ENCODE peak calls at places on chromosomes 4 and X, in six cellular contexts. N, K, J, U, A and S are unnamed samples.

GRCh38 chr4:24557036-24558022 is 27.0 kb downstream of the DHX15 start:
- DNase-seq in K (peak), A (no peak), N (no peak), J (no peak), U (peak), S (no peak)

GRCh38 chr4:8665406-8666360 is 73.1 kb downstream of the CPZ start:
- DNase-seq in J (no peak), N (no peak), A (no peak), U (peak), K (no peak), S (no peak)

GRCh38 chrX:133859860-133860259 is 125.5 kb downstream of the GPC3 start:
- DNase-seq in A (no peak), K (peak), N (no peak), J (no peak), U (peak), S (no peak)

GRCh38 chr4:7147661-7148310 is 44.6 kb upstream of the SORCS2 start:
- DNase-seq in N (no peak), A (no peak), J (no peak), K (no peak), U (no peak), S (no peak)

GRCh38 chrX:135086197-135086854 is 34.0 kb downstream of the ETDB start:
- DNase-seq in A (peak), J (peak), N (peak), U (peak), K (peak), S (peak)

GRCh38 chr4:162959056-162959455 is 207.6 kb downstream of the NAF1 start:
- DNase-seq in A (no peak), K (no peak), N (peak), U (no peak), J (no peak), S (no peak)

GRCh38 chr4:38605794-38606586 is 58.0 kb upstream of the KLF3 start:
- DNase-seq in A (peak), K (no peak), J (no peak), N (no peak), U (peak), S (no peak)

GRCh38 chr4:88244821-88245579 is 39.4 kb downstream of the PPM1K start:
- DNase-seq in J (peak), N (no peak), A (no peak), K (no peak), U (no peak), S (no peak)

GRCh38 chr4:150818129-150818528 is 197.0 kb downstream of the LRBA start:
- DNase-seq in J (no peak), U (no peak), N (no peak), A (no peak), K (no peak), S (no peak)

GRCh38 chr4:152106781-152107321 is 346.0 kb upstream of the GATB start:
- DNase-seq in J (no peak), U (no peak), A (no peak), K (peak), N (no peak), S (no peak)

GRCh38 chr4:81405900-81406401 is 65.8 kb downstream of the RASGEF1B start:
- DNase-seq in A (peak), U (peak), J (peak), K (peak), N (peak), S (no peak)

GRCh38 chr4:169662226-169662625 is 41.8 kb downstream of the CLCN3 start:
- DNase-seq in U (no peak), J (no peak), N (no peak), A (no peak), K (no peak), S (no peak)

GRCh38 chr4:122450847-122451246 is 5.7 kb downstream of the IL2 start:
- DNase-seq in J (no peak), K (peak), U (peak), A (peak), N (peak), S (no peak)

GRCh38 chr4:75502671-75503070 is 11.5 kb downstream of the RCHY1 start:
- DNase-seq in J (no peak), N (no peak), K (no peak), U (no peak), A (no peak), S (no peak)

GRCh38 chr4:37623940-37624339 is 62.2 kb downstream of the RELL1 start:
- DNase-seq in A (no peak), U (no peak), N (no peak), K (no peak), J (no peak), S (no peak)

GRCh38 chr4:10161146-10161545 is 44.5 kb upstream of the WDR1 start:
- DNase-seq in N (no peak), J (no peak), A (no peak), U (peak), K (no peak), S (no peak)

GRCh38 chr4:185298728-185299394 is 89.5 kb downstream of the SNX25 start:
- DNase-seq in U (no peak), N (no peak), A (no peak), J (no peak), K (no peak), S (no peak)

GRCh38 chr4:169361741-169362140 is 91.0 kb upstream of the SH3RF1 start:
- DNase-seq in U (no peak), N (no peak), A (no peak), J (no peak), K (no peak), S (no peak)

GRCh38 chr4:80876810-80877209 is 153.7 kb upstream of the BMP3 start:
- DNase-seq in A (no peak), J (no peak), K (peak), N (no peak), U (no peak), S (peak)

GRCh38 chrX:67555578-67556203 is 11.9 kb downstream of the AR start:
- DNase-seq in K (peak), J (no peak), U (peak), N (peak), A (no peak), S (no peak)

GRCh38 chr4:4433941-4434340 is 47.0 kb downstream of the NSG1 start:
- DNase-seq in A (no peak), K (no peak), N (no peak), U (no peak), J (no peak), S (no peak)

GRCh38 chrX:102339312-102340298 is 92.6 kb downstream of the NXF2 start:
- DNase-seq in A (no peak), N (no peak), J (no peak), U (no peak), K (no peak), S (no peak)

GRCh38 chr4:153683763-153684181 is 308 bp upstream of the TLR2 start:
- DNase-seq in N (no peak), K (no peak), U (no peak), A (no peak), J (no peak), S (no peak)

GRCh38 chrX:7170903-7171302 is 22.9 kb upstream of the PUDP start:
- DNase-seq in U (no peak), J (peak), A (no peak), N (peak), K (no peak), S (no peak)

GRCh38 chr4:143186202-143186601 is 1.5 kb downstream of the USP38 start:
- DNase-seq in J (no peak), K (peak), A (no peak), U (peak), N (no peak), S (no peak)

GRCh38 chr4:72567036-72567435 is 2.0 kb downstream of the ADAMTS3 start:
- DNase-seq in K (no peak), U (no peak), J (no peak), N (no peak), A (no peak), S (no peak)

GRCh38 chr4:176638992-176639391 is 153.7 kb downstream of the VEGFC start:
- DNase-seq in K (peak), J (no peak), A (no peak), U (peak), N (no peak), S (no peak)

GRCh38 chr4:160175064-160175643 is 1072.3 kb downstream of the RAPGEF2 start:
- DNase-seq in N (no peak), U (peak), K (no peak), J (no peak), A (no peak), S (no peak)

GRCh38 chr4:41323186-41323585 is 66.5 kb downstream of the UCHL1 start:
- DNase-seq in A (no peak), U (no peak), N (no peak), K (peak), J (no peak), S (no peak)